ENCODE peak calls at places on chromosomes 5 and 9, in eight cellular contexts. U, J, R, M, H, C, Z and Q are unnamed samples.

GRCh38 chr9:126125177-126125576 is 201.5 kb upstream of the MVB12B start:
- DNase-seq in R (no peak), J (no peak), U (no peak), M (no peak), Z (no peak), C (no peak), H (no peak), Q (no peak)

GRCh38 chr5:58455966-58456365 is 3.9 kb downstream of the PLK2 start:
- DNase-seq in R (no peak), H (no peak), Z (peak), M (no peak), J (no peak), U (no peak), C (no peak), Q (no peak)

GRCh38 chr9:35758475-35759050 is 4.5 kb upstream of the MSMP start:
- DNase-seq in J (no peak), Z (no peak), U (no peak), R (no peak), M (no peak), H (no peak), C (no peak), Q (no peak)

GRCh38 chr9:129283705-129284606 is 105.9 kb upstream of the IER5L start:
- DNase-seq in Z (no peak), R (no peak), U (no peak), J (no peak), C (no peak), M (peak), H (no peak), Q (peak)

GRCh38 chr5:34916518-34916917 is 1.0 kb downstream of the BRIX1 start:
- DNase-seq in M (no peak), C (no peak), Z (no peak), U (no peak), H (no peak), R (no peak), J (no peak), Q (no peak)

GRCh38 chr5:111734597-111734996 is 22.4 kb downstream of the NREP start:
- DNase-seq in R (no peak), M (no peak), Z (no peak), C (no peak), H (no peak), U (no peak), J (no peak), Q (no peak)

GRCh38 chr9:134322781-134323241 is 3.4 kb upstream of the RXRA start:
- DNase-seq in Z (no peak), M (peak), U (no peak), H (peak), J (no peak), C (no peak), R (no peak), Q (peak)

GRCh38 chr5:159510282-159510681 is 180.0 kb upstream of the IL12B start:
- DNase-seq in J (peak), H (peak), M (peak), R (no peak), C (no peak), U (peak), Z (peak), Q (peak)

GRCh38 chr9:91211919-91212318 is 149.8 kb downstream of the AUH start:
- DNase-seq in U (no peak), H (no peak), M (no peak), J (no peak), Z (no peak), C (no peak), R (no peak), Q (peak)

GRCh38 chr9:112380771-112381181 is 868 bp downstream of the HSDL2 start:
- DNase-seq in J (no peak), C (no peak), R (no peak), U (peak), H (no peak), M (no peak), Z (no peak), Q (no peak)

GRCh38 chr5:172429201-172429940 is 25.0 kb downstream of the SH3PXD2B start:
- DNase-seq in J (no peak), M (no peak), R (no peak), U (peak), Z (no peak), C (no peak), H (peak), Q (no peak)

GRCh38 chr9:83280259-83280658 is 217.3 kb upstream of the RASEF start:
- DNase-seq in C (no peak), U (no peak), J (no peak), Z (no peak), H (no peak), M (no peak), R (no peak), Q (no peak)

GRCh38 chr9:127133739-127134167 is 11.3 kb upstream of the ANGPTL2 start:
- DNase-seq in C (no peak), U (peak), J (peak), R (no peak), M (peak), Z (peak), H (peak), Q (no peak)

GRCh38 chr9:125146247-125146646 is 2.9 kb upstream of the SCAI start:
- DNase-seq in J (no peak), U (peak), M (no peak), R (no peak), H (no peak), Z (no peak), C (no peak), Q (no peak)

GRCh38 chr9:113590991-113591898 is 127.7 kb downstream of the RGS3 start:
- DNase-seq in U (peak), C (no peak), H (peak), J (peak), Z (peak), M (peak), R (no peak), Q (peak)

GRCh38 chr5:57174128-57174849 is 430 bp downstream of the GPBP1 start:
- DNase-seq in Z (no peak), U (no peak), J (no peak), H (no peak), M (peak), C (no peak), R (no peak), Q (no peak)
- TF ChIP-seq POLR2A in Z (no peak), U (no peak), J (no peak), H (no peak), M (no peak), C (no peak), R (no peak), Q (no peak)

GRCh38 chr5:141618030-141618803 is 583 bp downstream of the DIAPH1 start:
- DNase-seq in M (peak), R (peak), Z (peak), H (peak), C (no peak), U (peak), J (peak), Q (peak)

GRCh38 chr5:141615991-141616715 is 2.6 kb downstream of the DIAPH1 start:
- DNase-seq in H (no peak), J (no peak), C (no peak), M (no peak), Z (no peak), R (no peak), U (no peak), Q (no peak)

GRCh38 chr5:141618804-141619554 is at the start of gene DIAPH1:
- DNase-seq in C (peak), Z (peak), M (peak), U (peak), R (peak), J (peak), H (peak), Q (peak)

GRCh38 chr5:141617128-141617527 is 1.7 kb downstream of the DIAPH1 start:
- DNase-seq in H (no peak), J (no peak), C (no peak), M (no peak), U (peak), R (no peak), Z (no peak), Q (no peak)

GRCh38 chr5:141617682-141618029 is 1.1 kb downstream of the DIAPH1 start:
- DNase-seq in J (no peak), H (no peak), M (no peak), R (no peak), U (no peak), C (no peak), Z (no peak), Q (no peak)
- H3K27ac ChIP-seq in J (peak), H (peak), M (peak), R (peak), U (no peak), C (peak), Z (peak), Q (peak)

GRCh38 chr9:71879644-71880174 is 31.3 kb downstream of the ABHD17B start:
- DNase-seq in C (no peak), U (no peak), Z (no peak), M (no peak), H (no peak), J (no peak), R (no peak), Q (no peak)

GRCh38 chr9:71886015-71886414 is 25.0 kb downstream of the ABHD17B start:
- DNase-seq in R (no peak), M (no peak), U (no peak), H (no peak), J (no peak), Z (no peak), C (no peak), Q (no peak)

GRCh38 chr9:71885467-71885866 is 25.5 kb downstream of the ABHD17B start:
- DNase-seq in J (no peak), C (no peak), H (no peak), Z (no peak), R (no peak), M (no peak), U (no peak), Q (no peak)

GRCh38 chr9:71878327-71879274 is 32.4 kb downstream of the ABHD17B start:
- DNase-seq in M (no peak), R (no peak), U (no peak), C (no peak), J (no peak), H (no peak), Z (no peak), Q (no peak)

DNA sequence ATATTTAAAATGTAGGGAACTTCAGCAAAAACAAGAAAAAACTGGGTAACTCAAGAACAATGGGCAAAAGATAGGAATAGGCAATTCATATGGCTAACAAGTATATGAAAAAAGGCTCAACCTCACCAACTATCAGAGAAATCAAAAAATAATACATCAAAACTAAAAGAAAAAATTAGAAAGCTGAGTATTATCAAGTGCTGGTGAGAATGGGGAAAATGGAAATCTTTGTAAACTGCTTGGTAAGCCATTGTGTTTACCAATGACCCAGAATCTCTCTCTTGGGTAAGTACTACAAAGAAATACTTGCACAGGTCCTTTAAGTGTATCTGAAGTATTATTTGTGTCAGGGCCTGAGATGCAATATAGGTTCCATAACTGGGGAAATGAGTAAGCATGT is 27.0 kb downstream of the ABHD17B start:
- DNase-seq in M (no peak), H (no peak), R (no peak), U (no peak), C (no peak), J (no peak), Z (no peak), Q (no peak)
- TF ChIP-seq POLR2A in M (no peak), H (no peak), R (no peak), U (no peak), C (no peak), J (no peak), Z (no peak), Q (no peak)

GRCh38 chr5:42840279-42840678 is 28.6 kb upstream of the SELENOP start:
- DNase-seq in M (peak), U (peak), J (peak), C (no peak), R (no peak), Z (peak), H (peak), Q (peak)
- H3K27ac ChIP-seq in M (peak), U (peak), J (no peak), C (peak), R (no peak), Z (peak), H (peak), Q (peak)

GRCh38 chr5:177454397-177455035 is 7.9 kb downstream of the PRR7 start:
- DNase-seq in M (peak), H (peak), C (peak), J (peak), R (peak), Z (peak), U (peak), Q (peak)
- TF ChIP-seq POLR2A in M (no peak), H (no peak), C (no peak), J (no peak), R (no peak), Z (peak), U (peak), Q (no peak)

DNA sequence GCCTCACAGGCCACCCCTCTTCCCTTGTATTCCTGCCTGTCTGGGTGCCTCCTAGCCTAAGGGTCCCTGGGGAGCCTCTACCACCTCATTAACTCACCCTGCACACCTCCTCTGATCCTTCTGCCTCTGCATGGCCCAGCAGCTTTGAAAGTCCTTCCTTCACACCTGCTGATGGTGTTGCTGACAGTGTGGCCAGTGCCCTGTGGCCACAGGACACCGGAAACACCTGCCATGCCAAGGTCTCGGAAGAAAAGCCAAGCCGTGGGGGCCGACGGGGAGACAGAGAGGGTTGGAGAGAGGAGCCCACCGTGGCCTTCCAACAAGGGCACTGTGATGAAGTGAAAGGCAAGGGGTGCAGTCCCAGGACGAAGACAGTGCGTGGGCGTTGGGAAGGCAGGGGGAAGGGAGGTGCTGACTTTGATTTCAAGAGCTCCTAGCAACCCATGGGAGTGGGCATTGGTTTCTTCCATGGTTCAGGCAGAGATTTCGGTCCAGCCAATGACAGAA is 4.1 kb downstream of the BTNL9 start:
- DNase-seq in C (no peak), J (no peak), Z (no peak), U (no peak), R (no peak), H (no peak), M (no peak), Q (no peak)
- H3K27ac ChIP-seq in C (peak), J (no peak), Z (peak), U (no peak), R (no peak), H (no peak), M (peak), Q (no peak)

GRCh38 chr9:111037744-111038335 is 430 bp downstream of the LPAR1 start:
- DNase-seq in M (peak), Z (peak), C (no peak), U (peak), H (peak), J (peak), R (peak), Q (peak)
- TF ChIP-seq POLR2A in M (peak), Z (no peak), C (no peak), U (no peak), H (no peak), J (peak), R (no peak), Q (no peak)

GRCh38 chr9:92538541-92538940 is 2.8 kb upstream of the ECM2 start:
- DNase-seq in U (peak), C (no peak), J (no peak), Z (no peak), H (no peak), R (no peak), M (no peak), Q (no peak)

GRCh38 chr9:92535940-92536850 is at the start of gene ECM2:
- DNase-seq in J (no peak), M (no peak), Z (no peak), C (no peak), R (no peak), H (no peak), U (peak), Q (no peak)

GRCh38 chr9:92529124-92529523 is 6.7 kb downstream of the ECM2 start:
- DNase-seq in J (no peak), H (no peak), C (no peak), M (no peak), R (no peak), U (no peak), Z (no peak), Q (no peak)

GRCh38 chr9:92530893-92531292 is 4.9 kb downstream of the ECM2 start:
- DNase-seq in M (no peak), Z (no peak), J (no peak), R (no peak), H (no peak), U (no peak), C (no peak), Q (no peak)

GRCh38 chr9:92534199-92535159 is 1.3 kb downstream of the ECM2 start:
- DNase-seq in M (no peak), H (no peak), R (no peak), Z (no peak), J (no peak), U (peak), C (no peak), Q (no peak)
- H3K27ac ChIP-seq in M (no peak), H (peak), R (no peak), Z (peak), J (no peak), U (peak), C (peak), Q (peak)

GRCh38 chr9:37378613-37379004 is 43.9 kb upstream of the GRHPR start:
- DNase-seq in Z (no peak), R (no peak), H (no peak), C (no peak), M (peak), J (no peak), U (no peak), Q (no peak)
- TF ChIP-seq POLR2A in Z (no peak), R (no peak), H (no peak), C (no peak), M (no peak), J (no peak), U (no peak), Q (no peak)

DNA sequence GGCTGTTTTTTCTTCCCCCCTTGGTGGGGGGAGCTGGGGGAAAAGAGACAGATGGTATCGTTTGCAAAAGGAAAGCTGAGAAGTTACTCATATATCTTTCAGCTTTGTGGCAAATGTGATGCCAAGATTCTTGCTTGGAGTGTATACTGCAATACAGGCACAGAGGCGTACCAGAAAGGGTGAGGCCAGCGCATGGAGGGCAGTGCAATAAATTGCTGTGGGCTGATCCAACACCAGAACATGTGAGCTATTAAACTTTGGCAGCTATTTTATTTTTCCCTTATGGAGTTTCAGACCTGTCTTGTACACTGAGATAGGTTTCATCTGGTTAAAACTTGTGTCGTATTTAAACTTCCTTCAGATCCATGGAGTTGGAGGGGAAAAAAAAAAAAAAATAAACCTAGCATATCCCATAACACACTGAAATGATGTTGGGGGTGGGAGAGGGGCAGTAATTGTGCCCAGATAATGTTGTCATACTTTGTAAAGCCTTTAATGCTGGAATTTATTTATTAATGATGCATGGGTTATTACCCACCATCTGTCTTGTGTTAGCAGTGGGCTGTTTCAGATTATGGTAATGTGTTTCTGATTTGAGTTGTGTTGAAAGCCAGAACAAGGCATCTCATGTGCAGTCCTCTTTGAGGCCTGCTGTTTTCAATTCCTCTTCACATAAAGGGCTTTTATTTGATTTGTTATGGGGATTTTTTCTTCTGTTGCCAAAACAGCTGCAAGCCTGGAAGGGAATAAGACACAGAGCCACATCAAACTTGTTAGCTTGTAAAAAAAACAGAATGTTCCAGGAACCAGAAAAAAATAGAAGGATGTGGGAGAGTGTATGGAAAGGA is 891.3 kb downstream of the TLE1 start:
- DNase-seq in H (peak), J (peak), M (no peak), U (peak), C (no peak), R (no peak), Z (peak), Q (no peak)
- H3K27ac ChIP-seq in H (peak), J (peak), M (no peak), U (no peak), C (peak), R (no peak), Z (peak), Q (no peak)